ENCODE peak calls at places on chromosome 17, in four cellular contexts. F is K562, R is WTC11, J is SK-N-SH. N is an unnamed sample.

GRCh38 chr17:53353919-53354351 is 468.8 kb upstream of the KIF2B start:
- DNase-seq in F (no peak), R (no peak), J (peak), N (no peak)

GRCh38 chr17:75130059-75130631 is 1.4 kb downstream of the NT5C start:
- DNase-seq in J (peak), F (no peak), R (no peak), N (no peak)

GRCh38 chr17:50339381-50339780 is 6.5 kb upstream of the XYLT2 start:
- DNase-seq in F (no peak), J (no peak), R (no peak), N (no peak)

GRCh38 chr17:39236981-39237441 is 11.3 kb upstream of the STAC2 start:
- DNase-seq in R (no peak), J (no peak), F (no peak), N (no peak)

GRCh38 chr17:61324540-61324868 is 75.1 kb upstream of the TBX2 start:
- DNase-seq in R (no peak), F (no peak), J (no peak), N (no peak)

GRCh38 chr17:53626286-53626685 is 196.4 kb upstream of the KIF2B start:
- DNase-seq in F (peak), J (no peak), R (no peak), N (no peak)

GRCh38 chr17:51079049-51079448 is 41.6 kb downstream of the SPAG9 start:
- DNase-seq in J (no peak), F (no peak), R (no peak), N (no peak)

GRCh38 chr17:29107084-29107483 is 64.1 kb downstream of the PIPOX start:
- DNase-seq in R (no peak), F (no peak), J (no peak), N (no peak)

GRCh38 chr17:66210208-66210574 is 18.3 kb upstream of the CEP112 start:
- DNase-seq in F (no peak), R (no peak), J (no peak), N (no peak)

GRCh38 chr17:78258323-78259229 is 27.1 kb downstream of the TMEM235 start:
- DNase-seq in R (no peak), F (peak), J (peak), N (no peak)

GRCh38 chr17:44778656-44779210 is 19.9 kb downstream of the ADAM11 start:
- DNase-seq in J (no peak), R (no peak), F (no peak), N (no peak)

GRCh38 chr17:61490540-61490975 is 38.3 kb downstream of the TBX4 start:
- DNase-seq in F (no peak), R (no peak), J (no peak), N (no peak)

GRCh38 chr17:5888811-5889210 is 181.4 kb upstream of the WSCD1 start:
- DNase-seq in J (no peak), F (no peak), R (no peak), N (no peak)

GRCh38 chr17:8631554-8631877 is 991 bp upstream of the MYH10 start:
- DNase-seq in R (no peak), F (no peak), J (no peak), N (no peak)

GRCh38 chr17:9220466-9221230 is 199.3 kb downstream of the NTN1 start:
- DNase-seq in F (no peak), R (no peak), J (no peak), N (no peak)

GRCh38 chr17:41417576-41418015 is 6.8 kb downstream of the KRT37 start:
- DNase-seq in F (peak), J (peak), R (peak), N (no peak)

DNA sequence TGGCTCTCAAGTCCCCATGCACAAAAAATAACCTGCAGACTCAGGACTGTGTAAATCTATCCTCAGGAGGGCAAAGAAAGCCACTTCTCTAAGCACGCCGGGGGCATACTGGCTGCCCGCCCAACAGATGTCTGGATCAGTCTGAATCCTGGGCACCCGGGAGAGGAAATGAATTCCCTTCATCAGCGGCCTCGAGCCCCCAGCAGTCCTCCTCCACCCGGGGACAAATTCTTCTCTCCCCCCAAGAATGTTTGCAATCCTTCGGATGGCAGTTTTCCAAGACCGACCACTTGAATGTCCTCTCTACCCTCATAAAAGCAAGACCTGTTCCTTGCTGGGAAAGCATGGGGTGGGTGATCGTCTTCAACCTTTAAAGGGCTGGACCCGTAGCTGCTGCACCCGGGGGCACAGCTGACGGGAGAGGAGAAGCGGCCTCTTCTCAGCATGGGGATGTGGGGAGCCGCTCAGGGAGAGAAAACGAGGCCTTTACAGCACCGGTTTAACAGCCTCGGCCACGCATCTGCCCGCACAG is 9.4 kb upstream of the MAP2K3 start:
- DNase-seq in R (no peak), F (no peak), J (peak), N (no peak)
- TF ChIP-seq TEAD4 in R (no peak), F (no peak), J (no peak), N (no peak)

DNA sequence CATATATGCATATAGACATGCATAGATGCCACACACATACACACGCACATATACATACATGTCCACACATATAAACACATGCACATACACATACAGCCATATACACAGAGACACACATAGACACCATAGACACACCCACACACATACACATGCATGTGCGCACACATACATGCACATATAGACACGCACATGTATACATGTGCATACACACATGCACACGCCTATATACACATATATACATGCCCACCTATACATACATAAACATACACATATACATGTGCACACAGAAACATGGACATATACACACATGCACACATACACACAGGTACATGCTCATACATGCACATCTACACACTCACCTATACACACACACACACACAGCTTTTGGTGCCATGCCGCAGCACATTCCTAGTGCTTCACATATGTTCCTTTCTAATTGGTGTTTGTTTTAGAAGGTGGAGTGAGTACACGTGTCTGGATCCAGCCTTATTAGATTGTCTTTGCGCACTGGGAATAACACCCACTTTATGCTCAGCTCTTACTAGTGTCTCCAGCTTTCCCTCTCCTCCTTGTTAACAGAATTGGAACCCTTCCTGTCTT is 198.0 kb downstream of the RPTOR start:
- DNase-seq in R (no peak), F (no peak), J (no peak), N (no peak)
- TF ChIP-seq TEAD4 in R (no peak), F (no peak), J (no peak), N (no peak)

DNA sequence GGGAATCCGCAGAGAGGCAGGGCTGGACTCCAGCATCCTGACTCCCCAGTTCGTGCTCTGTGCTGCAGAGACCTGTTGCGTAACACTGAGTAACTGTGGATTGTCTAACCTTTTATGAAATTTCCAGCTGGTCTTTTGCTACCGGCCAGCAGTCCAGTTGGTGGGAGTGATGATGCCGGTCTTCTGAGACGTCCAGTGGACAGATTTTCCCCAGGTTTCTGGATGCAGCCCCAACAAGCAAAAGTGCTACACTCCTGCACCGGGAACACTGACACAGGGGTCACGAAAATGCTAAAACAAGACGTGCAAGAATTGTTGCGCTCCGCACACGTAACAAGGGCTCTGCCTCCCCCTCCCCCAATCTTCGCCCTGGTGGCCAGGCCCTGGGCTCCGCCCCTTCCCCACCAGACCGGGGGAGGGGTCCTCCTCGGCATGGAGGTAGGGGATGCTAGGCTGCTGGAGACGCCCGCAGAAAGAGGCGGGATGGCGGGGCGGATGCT is 701 bp upstream of the MRC2 start:
- DNase-seq in R (peak), J (peak), F (no peak), N (no peak)
- TF ChIP-seq TEAD4 in R (no peak), J (no peak), F (no peak), N (no peak)

GRCh38 chr17:82346342-82347300 is 12.4 kb upstream of the TEX19 start:
- DNase-seq in F (peak), J (no peak), R (no peak), N (no peak)

GRCh38 chr17:82342361-82343079 is 9.0 kb upstream of the SECTM1 start:
- DNase-seq in J (no peak), F (no peak), R (no peak), N (no peak)

GRCh38 chr17:82343560-82343959 is 10.0 kb upstream of the SECTM1 start:
- DNase-seq in J (no peak), R (no peak), F (peak), N (no peak)

GRCh38 chr17:82345151-82345976 is 11.8 kb upstream of the SECTM1 start:
- DNase-seq in R (no peak), J (no peak), F (peak), N (no peak)

DNA sequence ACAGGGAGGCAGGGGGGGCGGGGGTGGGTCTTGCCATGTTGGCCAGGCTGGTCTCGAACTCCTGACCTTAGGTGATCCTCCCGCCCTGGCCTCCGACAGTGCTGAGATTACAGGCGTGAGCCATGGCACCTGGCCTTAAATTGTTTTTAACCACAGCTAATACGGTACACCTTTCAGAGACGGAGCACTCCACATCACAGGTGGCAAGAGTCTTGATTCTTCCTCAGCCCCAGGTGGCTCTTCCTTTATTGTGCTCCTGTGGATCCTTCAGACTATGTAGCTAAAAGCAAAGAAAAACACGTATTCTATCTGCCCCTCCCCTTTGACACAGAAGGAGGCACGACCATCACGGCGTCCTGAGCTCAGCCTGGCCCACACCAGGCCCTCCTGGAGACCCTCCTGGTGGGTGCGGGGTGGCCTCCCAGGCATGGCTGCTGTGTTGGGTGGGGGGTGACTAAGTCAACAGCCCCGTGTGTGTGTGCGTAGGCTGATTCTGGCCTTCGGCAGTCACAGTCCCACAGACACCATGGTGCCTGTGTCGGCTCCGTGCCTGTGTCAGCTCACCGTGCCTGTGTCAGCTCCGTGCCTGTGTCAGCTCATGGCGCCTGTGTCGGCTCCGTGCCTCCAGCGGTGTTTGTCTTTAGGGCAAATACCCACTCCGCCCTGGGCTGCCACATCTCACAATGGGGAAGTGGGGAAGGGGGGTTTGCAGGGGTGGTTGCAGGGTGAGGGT is 10.8 kb upstream of the SECTM1 start:
- DNase-seq in R (no peak), F (no peak), J (no peak), N (no peak)
- TF ChIP-seq TEAD4 in R (no peak), F (no peak), J (no peak), N (no peak)

GRCh38 chr17:57750930-57751329 is 5.8 kb upstream of the CCDC182 start:
- DNase-seq in R (no peak), J (no peak), F (no peak), N (no peak)

GRCh38 chr17:57750109-57750845 is 5.2 kb upstream of the CCDC182 start:
- DNase-seq in J (no peak), R (no peak), F (no peak), N (no peak)

GRCh38 chr17:57749701-57750100 is 4.6 kb upstream of the CCDC182 start:
- DNase-seq in J (no peak), R (no peak), F (no peak), N (no peak)

GRCh38 chr17:57751348-57751970 is 6.4 kb upstream of the CCDC182 start:
- DNase-seq in J (no peak), F (no peak), R (no peak), N (no peak)

DNA sequence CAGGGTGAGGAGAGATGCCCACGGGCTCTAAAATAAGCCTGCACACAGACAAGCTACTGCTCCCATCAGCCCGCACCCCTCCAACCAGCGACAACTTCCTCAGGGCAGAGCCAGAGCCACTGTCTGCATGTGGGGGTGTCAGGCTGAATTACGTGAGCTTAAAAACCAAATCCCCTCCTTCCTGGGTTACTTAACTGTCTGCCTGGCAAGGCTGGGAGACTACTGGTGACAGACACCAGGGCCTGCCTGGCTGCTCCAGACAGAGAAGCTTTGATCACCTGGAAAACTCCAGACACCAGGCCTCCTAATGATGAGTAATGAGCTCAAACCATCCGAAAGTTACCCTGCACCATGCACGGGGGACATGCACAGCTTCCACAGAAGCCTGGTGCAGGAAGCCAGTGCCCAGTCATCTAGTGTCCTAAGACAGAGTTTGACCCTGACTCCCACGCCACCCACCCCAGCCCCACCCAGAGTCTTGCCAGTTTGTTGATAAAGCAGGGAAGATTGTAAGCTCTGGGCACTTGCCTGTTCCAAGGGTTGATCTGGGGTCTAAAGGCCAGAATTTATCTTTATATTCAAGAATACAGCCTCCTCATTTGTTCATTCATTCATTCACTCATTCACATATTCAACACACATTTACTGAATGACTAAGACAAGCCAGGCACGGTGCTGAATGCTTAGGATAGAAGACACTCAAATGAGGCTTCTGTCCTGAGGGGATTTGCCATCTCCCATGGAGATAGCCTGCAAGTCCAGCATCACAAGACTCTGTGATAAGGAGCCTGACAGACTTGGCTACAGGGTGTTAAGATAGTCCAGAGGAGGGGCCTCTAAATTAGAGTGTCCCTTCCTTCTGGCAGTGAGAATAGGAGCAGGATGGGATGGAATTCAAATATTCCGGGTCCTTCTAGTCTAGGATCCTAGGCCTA is 7.1 kb upstream of the CCDC182 start:
- DNase-seq in R (no peak), F (no peak), J (peak), N (no peak)
- TF ChIP-seq TEAD4 in R (no peak), F (no peak), J (no peak), N (no peak)

GRCh38 chr17:55720917-55721836 is 1.5 kb downstream of the TMEM100 start:
- DNase-seq in R (no peak), F (no peak), J (no peak), N (no peak)

GRCh38 chr17:55722016-55722706 is 503 bp downstream of the TMEM100 start:
- DNase-seq in J (no peak), F (no peak), R (no peak), N (no peak)

GRCh38 chr17:55722742-55723487 is at the start of gene TMEM100:
- DNase-seq in R (no peak), J (peak), F (peak), N (no peak)

GRCh38 chr17:55717898-55718735 is 4.5 kb downstream of the TMEM100 start:
- DNase-seq in J (peak), R (peak), F (peak), N (peak)

GRCh38 chr17:55717432-55717831 is 5.2 kb downstream of the TMEM100 start:
- DNase-seq in R (no peak), F (no peak), J (no peak), N (no peak)
- TF ChIP-seq TEAD4 in R (no peak), F (no peak), J (no peak), N (no peak)

GRCh38 chr17:13599808-13600398 is 1.8 kb downstream of the HS3ST3A1 start:
- DNase-seq in F (no peak), J (no peak), R (no peak), N (no peak)

GRCh38 chr17:13599168-13599577 is 2.6 kb downstream of the HS3ST3A1 start:
- DNase-seq in R (no peak), F (no peak), J (no peak), N (no peak)

GRCh38 chr17:13601776-13602551 is at the start of gene HS3ST3A1:
- DNase-seq in R (peak), F (peak), J (peak), N (peak)

GRCh38 chr17:13601317-13601775 is 383 bp downstream of the HS3ST3A1 start:
- DNase-seq in J (peak), F (no peak), R (peak), N (no peak)

GRCh38 chr17:13600475-13601316 is 1.0 kb downstream of the HS3ST3A1 start:
- DNase-seq in R (peak), F (peak), J (peak), N (no peak)
- TF ChIP-seq TEAD4 in R (no peak), F (no peak), J (no peak), N (no peak)

GRCh38 chr17:62749926-62750325 is 58.2 kb downstream of the MARCHF10 start:
- DNase-seq in R (no peak), J (no peak), F (no peak), N (no peak)

GRCh38 chr17:62754696-62755095 is 53.4 kb downstream of the MARCHF10 start:
- DNase-seq in F (no peak), J (no peak), R (no peak), N (no peak)

GRCh38 chr17:62750502-62751349 is 57.4 kb downstream of the MARCHF10 start:
- DNase-seq in F (no peak), R (peak), J (peak), N (peak)

GRCh38 chr17:62753562-62753961 is 54.6 kb downstream of the MARCHF10 start:
- DNase-seq in F (no peak), R (no peak), J (no peak), N (no peak)

DNA sequence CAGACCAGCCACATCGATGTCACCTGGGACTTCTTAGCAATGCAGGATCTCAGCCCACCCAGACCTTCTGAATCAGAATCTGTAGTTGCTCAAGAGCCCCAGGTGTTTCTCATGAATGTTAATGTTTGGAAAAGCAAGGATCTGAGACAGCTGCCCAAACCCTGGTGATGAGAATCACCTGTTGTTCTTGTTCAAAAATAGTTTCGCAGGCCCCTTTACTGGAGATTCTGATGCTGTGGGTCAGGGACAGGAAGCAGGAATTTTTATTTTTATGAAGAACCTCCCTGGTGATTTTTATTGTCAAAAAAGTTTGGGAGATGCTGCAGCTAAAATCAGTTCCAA is 56.8 kb downstream of the MARCHF10 start:
- DNase-seq in F (no peak), R (no peak), J (no peak), N (no peak)
- TF ChIP-seq TEAD4 in F (no peak), R (no peak), J (no peak), N (no peak)

DNA sequence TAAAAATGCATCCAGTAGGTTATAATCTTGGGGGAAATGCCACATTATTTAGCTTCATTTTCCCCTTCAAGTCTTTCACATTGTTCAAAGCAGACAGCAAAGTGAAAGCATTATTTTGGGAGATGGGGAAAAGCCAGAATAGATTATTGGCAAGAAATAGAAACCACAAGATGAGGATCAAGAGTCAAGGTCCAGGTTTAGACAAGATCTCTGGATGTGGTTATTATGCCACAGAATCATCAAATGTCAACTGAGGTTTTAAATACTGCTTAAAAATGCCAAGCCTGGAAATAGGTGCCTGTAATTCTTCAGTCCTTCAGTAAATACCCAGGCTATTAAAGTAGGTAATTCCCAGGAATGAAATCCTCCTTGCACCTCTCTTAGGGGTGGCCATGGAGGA is 65.1 kb upstream of the ALOX12 start:
- DNase-seq in J (no peak), R (no peak), F (no peak), N (no peak)
- TF ChIP-seq TEAD4 in J (peak), R (no peak), F (no peak), N (no peak)

N was measured in H1.